ENCODE peak calls at places on chromosomes 13 and 19, in seven cellular contexts. One of them, this sample, is unnamed.

GRCh38 chr13:28049215-28049614 is 51.2 kb downstream of the FLT3 start:
- DNase-seq in tibial nerve: no peak
- DNase-seq in fibroblast of pulmonary artery: no peak
- DNase-seq in mesothelial cell of epicardium: no peak
- DNase-seq in WTC11: no peak
- DNase-seq in fibroblast of lung: no peak
- DNase-seq in GM23338: no peak
- DNase-seq in this sample: no peak

GRCh38 chr13:27137759-27138158 is 33.9 kb downstream of the USP12 start:
- DNase-seq in fibroblast of pulmonary artery: no peak
- DNase-seq in tibial nerve: no peak
- DNase-seq in mesothelial cell of epicardium: no peak
- DNase-seq in fibroblast of lung: no peak
- DNase-seq in GM23338: peak
- DNase-seq in WTC11: no peak
- DNase-seq in this sample: no peak

GRCh38 chr13:54787754-54788153 is 1759.1 kb downstream of the OLFM4 start:
- DNase-seq in GM23338: no peak
- DNase-seq in fibroblast of lung: no peak
- DNase-seq in WTC11: no peak
- DNase-seq in tibial nerve: no peak
- DNase-seq in mesothelial cell of epicardium: no peak
- DNase-seq in fibroblast of pulmonary artery: no peak
- DNase-seq in this sample: no peak

GRCh38 chr19:38196948-38197656 is 26.9 kb downstream of the DPF1 start:
- DNase-seq in mesothelial cell of epicardium: no peak
- DNase-seq in GM23338: no peak
- DNase-seq in WTC11: no peak
- DNase-seq in fibroblast of pulmonary artery: no peak
- DNase-seq in fibroblast of lung: no peak
- DNase-seq in tibial nerve: no peak
- DNase-seq in this sample: no peak

GRCh38 chr13:76596216-76596615 is 290.0 kb downstream of the KCTD12 start:
- DNase-seq in GM23338: no peak
- DNase-seq in fibroblast of lung: peak
- DNase-seq in fibroblast of pulmonary artery: no peak
- DNase-seq in WTC11: no peak
- DNase-seq in tibial nerve: no peak
- DNase-seq in mesothelial cell of epicardium: no peak
- DNase-seq in this sample: no peak

GRCh38 chr19:50362656-50363424 is 2.6 kb downstream of the NAPSA start:
- DNase-seq in tibial nerve: no peak
- DNase-seq in mesothelial cell of epicardium: no peak
- DNase-seq in fibroblast of pulmonary artery: no peak
- DNase-seq in WTC11: no peak
- DNase-seq in GM23338: no peak
- DNase-seq in fibroblast of lung: no peak
- DNase-seq in this sample: no peak

GRCh38 chr13:111389621-111390521 is 69.4 kb downstream of the TEX29 start:
- DNase-seq in fibroblast of pulmonary artery: no peak
- DNase-seq in mesothelial cell of epicardium: no peak
- DNase-seq in WTC11: no peak
- DNase-seq in tibial nerve: no peak
- DNase-seq in GM23338: no peak
- DNase-seq in fibroblast of lung: no peak
- DNase-seq in this sample: no peak

GRCh38 chr19:4759388-4760284 is 31.9 kb upstream of the FEM1A start:
- DNase-seq in tibial nerve: peak
- DNase-seq in WTC11: peak
- DNase-seq in GM23338: peak
- DNase-seq in fibroblast of pulmonary artery: peak
- DNase-seq in fibroblast of lung: peak
- DNase-seq in mesothelial cell of epicardium: peak
- DNase-seq in this sample: peak

GRCh38 chr13:19781526-19781925 is 1.2 kb downstream of the PSPC1 start:
- DNase-seq in fibroblast of lung: no peak
- DNase-seq in tibial nerve: no peak
- DNase-seq in WTC11: no peak
- DNase-seq in GM23338: no peak
- DNase-seq in mesothelial cell of epicardium: no peak
- DNase-seq in fibroblast of pulmonary artery: peak
- DNase-seq in this sample: no peak

GRCh38 chr13:95025116-95025515 is 276.1 kb downstream of the ABCC4 start:
- DNase-seq in tibial nerve: no peak
- DNase-seq in fibroblast of lung: no peak
- DNase-seq in mesothelial cell of epicardium: no peak
- DNase-seq in GM23338: no peak
- DNase-seq in WTC11: no peak
- DNase-seq in fibroblast of pulmonary artery: no peak
- DNase-seq in this sample: no peak

GRCh38 chr13:44305845-44306244 is 67.8 kb upstream of the SERP2 start:
- DNase-seq in WTC11: no peak
- DNase-seq in tibial nerve: no peak
- DNase-seq in fibroblast of pulmonary artery: no peak
- DNase-seq in fibroblast of lung: peak
- DNase-seq in GM23338: peak
- DNase-seq in mesothelial cell of epicardium: no peak
- DNase-seq in this sample: no peak

GRCh38 chr19:48183356-48183755 is 12.9 kb downstream of the ZSWIM9 start:
- DNase-seq in WTC11: no peak
- DNase-seq in tibial nerve: no peak
- DNase-seq in mesothelial cell of epicardium: no peak
- DNase-seq in GM23338: no peak
- DNase-seq in fibroblast of pulmonary artery: no peak
- DNase-seq in fibroblast of lung: no peak
- DNase-seq in this sample: no peak

GRCh38 chr19:48181505-48181904 is 11.0 kb downstream of the ZSWIM9 start:
- DNase-seq in tibial nerve: no peak
- DNase-seq in fibroblast of lung: no peak
- DNase-seq in WTC11: no peak
- DNase-seq in GM23338: no peak
- DNase-seq in mesothelial cell of epicardium: no peak
- DNase-seq in fibroblast of pulmonary artery: no peak
- DNase-seq in this sample: no peak

GRCh38 chr19:48186015-48186414 is 15.5 kb downstream of the ZSWIM9 start:
- DNase-seq in tibial nerve: no peak
- DNase-seq in fibroblast of pulmonary artery: no peak
- DNase-seq in GM23338: no peak
- DNase-seq in mesothelial cell of epicardium: no peak
- DNase-seq in fibroblast of lung: no peak
- DNase-seq in WTC11: no peak
- DNase-seq in this sample: no peak

GRCh38 chr19:48186541-48186991 is 16.1 kb downstream of the ZSWIM9 start:
- DNase-seq in fibroblast of pulmonary artery: no peak
- DNase-seq in GM23338: no peak
- DNase-seq in WTC11: no peak
- DNase-seq in fibroblast of lung: no peak
- DNase-seq in tibial nerve: no peak
- DNase-seq in mesothelial cell of epicardium: no peak
- DNase-seq in this sample: no peak

GRCh38 chr19:48182434-48182833 is 12.0 kb downstream of the ZSWIM9 start:
- DNase-seq in GM23338: peak
- DNase-seq in tibial nerve: no peak
- DNase-seq in WTC11: peak
- DNase-seq in mesothelial cell of epicardium: no peak
- DNase-seq in fibroblast of pulmonary artery: no peak
- DNase-seq in fibroblast of lung: no peak
- DNase-seq in this sample: no peak
- TF ChIP-seq CTCF in GM23338: peak
- TF ChIP-seq CTCF in tibial nerve: no peak
- TF ChIP-seq CTCF in WTC11: no peak
- TF ChIP-seq CTCF in mesothelial cell of epicardium: no peak
- TF ChIP-seq CTCF in fibroblast of pulmonary artery: no peak
- TF ChIP-seq CTCF in fibroblast of lung: no peak
- TF ChIP-seq CTCF in this sample: no peak

GRCh38 chr13:114152285-114152645 is 19.8 kb upstream of the RASA3 start:
- DNase-seq in fibroblast of pulmonary artery: no peak
- DNase-seq in fibroblast of lung: no peak
- DNase-seq in tibial nerve: no peak
- DNase-seq in mesothelial cell of epicardium: no peak
- DNase-seq in WTC11: no peak
- DNase-seq in GM23338: no peak
- DNase-seq in this sample: no peak

GRCh38 chr13:114149774-114150740 is 17.6 kb upstream of the RASA3 start:
- DNase-seq in fibroblast of lung: no peak
- DNase-seq in tibial nerve: no peak
- DNase-seq in GM23338: no peak
- DNase-seq in fibroblast of pulmonary artery: no peak
- DNase-seq in mesothelial cell of epicardium: no peak
- DNase-seq in WTC11: no peak
- DNase-seq in this sample: no peak

GRCh38 chr13:114151031-114151430 is 18.6 kb upstream of the RASA3 start:
- DNase-seq in fibroblast of lung: no peak
- DNase-seq in fibroblast of pulmonary artery: no peak
- DNase-seq in GM23338: no peak
- DNase-seq in tibial nerve: no peak
- DNase-seq in WTC11: no peak
- DNase-seq in mesothelial cell of epicardium: no peak
- DNase-seq in this sample: no peak

GRCh38 chr13:114152831-114153371 is 20.5 kb upstream of the RASA3 start:
- DNase-seq in WTC11: no peak
- DNase-seq in GM23338: no peak
- DNase-seq in mesothelial cell of epicardium: no peak
- DNase-seq in fibroblast of lung: peak
- DNase-seq in fibroblast of pulmonary artery: peak
- DNase-seq in tibial nerve: no peak
- DNase-seq in this sample: no peak

DNA sequence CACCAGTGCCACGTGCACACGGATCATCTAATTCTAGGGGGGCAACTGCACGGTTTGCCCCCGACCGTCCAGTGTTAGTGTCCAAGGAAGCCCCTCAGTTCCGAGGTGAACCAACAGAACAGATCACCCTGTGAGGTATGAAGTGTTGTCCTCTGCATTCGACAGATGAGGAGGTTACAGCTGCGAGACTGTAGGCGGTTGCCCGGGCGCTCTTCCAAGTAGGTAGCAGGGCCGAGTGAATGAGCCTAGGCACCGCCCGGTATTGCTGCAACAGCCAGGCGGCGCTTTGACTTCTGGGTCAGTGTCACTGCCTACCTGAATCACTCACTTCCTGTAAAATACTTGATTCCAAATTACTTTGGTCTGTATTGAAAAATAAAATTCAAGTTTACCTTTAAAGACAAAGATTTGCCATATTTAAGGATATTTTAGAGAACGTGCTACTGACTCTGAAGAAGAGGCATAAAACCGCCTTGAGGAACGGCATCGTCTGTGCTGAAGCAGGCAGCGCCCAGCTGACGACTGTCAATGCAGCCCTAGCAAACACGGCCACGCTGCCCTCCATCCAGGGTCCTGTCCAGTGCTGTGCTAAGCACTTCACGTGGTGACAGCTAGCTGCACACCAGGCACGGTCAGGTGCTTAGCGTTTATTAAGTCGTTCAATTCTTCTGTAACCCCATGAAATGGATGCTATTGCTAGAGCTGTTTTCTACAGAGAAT is 19.3 kb upstream of the RASA3 start:
- DNase-seq in mesothelial cell of epicardium: no peak
- DNase-seq in tibial nerve: no peak
- DNase-seq in GM23338: no peak
- DNase-seq in fibroblast of pulmonary artery: no peak
- DNase-seq in fibroblast of lung: peak
- DNase-seq in WTC11: no peak
- DNase-seq in this sample: no peak
- TF ChIP-seq CTCF in mesothelial cell of epicardium: no peak
- TF ChIP-seq CTCF in tibial nerve: no peak
- TF ChIP-seq CTCF in GM23338: no peak
- TF ChIP-seq CTCF in fibroblast of pulmonary artery: no peak
- TF ChIP-seq CTCF in fibroblast of lung: no peak
- TF ChIP-seq CTCF in WTC11: no peak
- TF ChIP-seq CTCF in this sample: no peak

DNA sequence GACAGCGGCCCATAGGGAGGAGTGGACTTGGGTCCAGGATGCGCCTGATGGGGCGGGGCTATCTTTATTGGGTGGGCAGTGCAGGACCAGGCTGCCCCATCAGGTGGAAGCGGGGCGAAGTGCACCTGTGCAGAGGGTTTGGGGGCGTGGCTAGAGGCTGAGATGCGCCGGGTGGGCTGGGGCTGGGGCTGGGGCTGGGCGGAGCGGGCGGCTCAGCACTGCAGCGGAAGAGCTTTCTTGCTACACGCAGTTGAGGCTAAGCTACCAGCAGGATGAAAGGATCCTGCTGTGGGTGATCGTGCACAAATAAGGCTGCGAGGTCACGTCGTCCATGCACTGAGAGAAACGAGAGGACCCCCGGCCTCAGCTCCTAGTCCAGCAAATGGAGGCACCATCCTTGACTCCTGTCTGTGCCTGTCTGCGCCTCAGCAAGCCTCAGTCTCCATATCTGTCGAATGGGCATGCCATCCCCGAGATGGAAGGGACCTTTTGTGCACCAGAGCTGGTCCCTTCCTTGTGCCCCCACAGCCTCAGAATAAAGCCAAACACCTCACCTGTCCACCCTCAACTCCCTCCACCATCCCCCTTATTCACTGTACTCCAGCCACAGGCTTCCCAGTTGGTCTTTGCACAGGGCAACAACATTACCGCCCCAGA is 20.9 kb upstream of the HOMER3 start:
- DNase-seq in mesothelial cell of epicardium: no peak
- DNase-seq in fibroblast of lung: no peak
- DNase-seq in GM23338: peak
- DNase-seq in WTC11: peak
- DNase-seq in fibroblast of pulmonary artery: no peak
- DNase-seq in tibial nerve: no peak
- DNase-seq in this sample: no peak
- TF ChIP-seq CTCF in mesothelial cell of epicardium: no peak
- TF ChIP-seq CTCF in fibroblast of lung: no peak
- TF ChIP-seq CTCF in GM23338: no peak
- TF ChIP-seq CTCF in WTC11: no peak
- TF ChIP-seq CTCF in fibroblast of pulmonary artery: no peak
- TF ChIP-seq CTCF in tibial nerve: no peak
- TF ChIP-seq CTCF in this sample: no peak

GRCh38 chr13:40586886-40587285 is 79.6 kb downstream of the FOXO1 start:
- DNase-seq in fibroblast of pulmonary artery: peak
- DNase-seq in GM23338: no peak
- DNase-seq in mesothelial cell of epicardium: no peak
- DNase-seq in fibroblast of lung: no peak
- DNase-seq in WTC11: no peak
- DNase-seq in tibial nerve: no peak
- DNase-seq in this sample: no peak
- TF ChIP-seq CTCF in fibroblast of pulmonary artery: peak
- TF ChIP-seq CTCF in GM23338: no peak
- TF ChIP-seq CTCF in mesothelial cell of epicardium: no peak
- TF ChIP-seq CTCF in fibroblast of lung: no peak
- TF ChIP-seq CTCF in WTC11: no peak
- TF ChIP-seq CTCF in tibial nerve: no peak
- TF ChIP-seq CTCF in this sample: no peak

GRCh38 chr19:45152504-45153338 is 8.1 kb downstream of the NKPD1 start:
- DNase-seq in mesothelial cell of epicardium: no peak
- DNase-seq in WTC11: peak
- DNase-seq in fibroblast of lung: peak
- DNase-seq in GM23338: peak
- DNase-seq in tibial nerve: peak
- DNase-seq in fibroblast of pulmonary artery: peak
- DNase-seq in this sample: no peak
- TF ChIP-seq CTCF in mesothelial cell of epicardium: no peak
- TF ChIP-seq CTCF in WTC11: no peak
- TF ChIP-seq CTCF in fibroblast of lung: no peak
- TF ChIP-seq CTCF in GM23338: no peak
- TF ChIP-seq CTCF in tibial nerve: no peak
- TF ChIP-seq CTCF in fibroblast of pulmonary artery: no peak
- TF ChIP-seq CTCF in this sample: no peak

GRCh38 chr13:109345433-109345941 is 440.9 kb downstream of the IRS2 start:
- DNase-seq in tibial nerve: no peak
- DNase-seq in fibroblast of lung: peak
- DNase-seq in mesothelial cell of epicardium: no peak
- DNase-seq in WTC11: no peak
- DNase-seq in fibroblast of pulmonary artery: peak
- DNase-seq in GM23338: no peak
- DNase-seq in this sample: no peak
- TF ChIP-seq CTCF in tibial nerve: no peak
- TF ChIP-seq CTCF in fibroblast of lung: no peak
- TF ChIP-seq CTCF in mesothelial cell of epicardium: no peak
- TF ChIP-seq CTCF in WTC11: no peak
- TF ChIP-seq CTCF in fibroblast of pulmonary artery: no peak
- TF ChIP-seq CTCF in GM23338: no peak
- TF ChIP-seq CTCF in this sample: no peak

This sample was measured in endothelial cell.